ENCODE peak calls at places on chromosome 16, in ten cellular contexts. G is AG10803, J is fibroblast of pulmonary artery, P is brain microvascular endothelial cell, M is small intestine, H is NAMALWA, W is NCI-H2029, Q is HT-29, I is upper lobe of right lung, A is transverse colon. X is an unnamed sample.
A peak's percentile ranks its signal among the peaks of the same experiment; 100 is the strongest.

GRCh38 chr16:67940436-67941089 is 3.4 kb downstream of the LCAT start:
- DNase-seq in G (no peak), J (no peak), P (no peak), M (no peak), H (no peak), W (no peak), Q (no peak), I (no peak), A (no peak), X (no peak)

GRCh38 chr16:4244881-4245280 is 3.0 kb upstream of the SRL start:
- DNase-seq in G (no peak), J (no peak), P (no peak), M (no peak), H (no peak), W (no peak), Q (no peak), I (no peak), A (no peak), X (no peak)

GRCh38 chr16:65409505-65409904 is 287.6 kb upstream of the CDH11 start:
- DNase-seq in G (peak; percentile 16), J (no peak), P (no peak), M (no peak), H (no peak), W (no peak), Q (no peak), I (no peak), A (no peak), X (no peak)

GRCh38 chr16:88792668-88793587 is 7.9 kb upstream of the PIEZO1 start:
- DNase-seq in G (no peak), J (no peak), P (no peak), M (no peak), H (no peak), W (no peak), Q (no peak), I (no peak), A (no peak), X (no peak)

GRCh38 chr16:84281077-84281476 is 13.6 kb upstream of the WFDC1 start:
- DNase-seq in G (peak; percentile 15), J (peak; percentile 34), P (peak; percentile 13), M (no peak), H (peak; percentile 67), W (no peak), Q (peak; percentile 13), I (no peak), A (no peak), X (no peak)

GRCh38 chr16:89257281-89257731 is 39.8 kb downstream of the ZNF778 start:
- DNase-seq in G (no peak), J (no peak), P (no peak), M (peak; percentile 29), H (no peak), W (no peak), Q (no peak), I (no peak), A (no peak), X (no peak)

GRCh38 chr16:68084504-68085258 is 489 bp upstream of the NFATC3 start:
- DNase-seq in G (peak; percentile 69), J (peak; percentile 61), P (peak; percentile 39), M (peak; percentile 94), H (peak; percentile 94), W (peak; percentile 26), Q (peak; percentile 85), I (peak; percentile 96), A (peak; percentile 92), X (peak; percentile 79)

GRCh38 chr16:88533945-88534641 is 36.1 kb upstream of the ZC3H18 start:
- DNase-seq in G (peak; percentile 54), J (peak; percentile 58), P (peak; percentile 29), M (no peak), H (peak; percentile 74), W (peak; percentile 29), Q (peak; percentile 69), I (peak; percentile 91), A (peak; percentile 84), X (no peak)

GRCh38 chr16:53024045-53024444 is 28.7 kb downstream of the CHD9NB start:
- DNase-seq in G (no peak), J (no peak), P (no peak), M (no peak), H (no peak), W (no peak), Q (no peak), I (no peak), A (no peak), X (no peak)

GRCh38 chr16:12024429-12024828 is 47.9 kb downstream of the SNX29 start:
- DNase-seq in G (no peak), J (no peak), P (peak; percentile 10), M (no peak), H (no peak), W (no peak), Q (no peak), I (no peak), A (no peak), X (no peak)

GRCh38 chr16:49890876-49891275 is 35.0 kb upstream of the ZNF423 start:
- DNase-seq in G (no peak), J (peak; percentile 9), P (no peak), M (peak; percentile 63), H (peak; percentile 40), W (no peak), Q (peak; percentile 13), I (no peak), A (peak; percentile 72), X (no peak)

GRCh38 chr16:47574091-47575054 is 113.2 kb downstream of the PHKB start:
- DNase-seq in G (peak; percentile 45), J (peak; percentile 50), P (peak; percentile 46), M (no peak), H (peak; percentile 33), W (peak; percentile 11), Q (no peak), I (no peak), A (no peak), X (no peak)

GRCh38 chr16:53290520-53290919 is 143.8 kb upstream of the RBL2 start:
- DNase-seq in G (no peak), J (no peak), P (no peak), M (no peak), H (no peak), W (no peak), Q (no peak), I (no peak), A (no peak), X (no peak)

GRCh38 chr16:15399317-15399716 is 3.8 kb downstream of the MPV17L start:
- DNase-seq in G (no peak), J (no peak), P (no peak), M (no peak), H (no peak), W (no peak), Q (no peak), I (no peak), A (no peak), X (no peak)

GRCh38 chr16:54425681-54426549 is 139.3 kb upstream of the IRX3 start:
- DNase-seq in G (no peak), J (no peak), P (no peak), M (no peak), H (no peak), W (no peak), Q (no peak), I (no peak), A (no peak), X (no peak)

GRCh38 chr16:69132424-69133252 is at the start of the genes CHTF8 and UTP4:
- DNase-seq in G (peak; percentile 73), J (peak; percentile 80), P (peak; percentile 68), M (peak; percentile 83), H (peak; percentile 88), W (peak; percentile 53), Q (peak; percentile 75), I (peak; percentile 95), A (peak; percentile 88), X (no peak)

GRCh38 chr16:87032554-87032953 is 284.6 kb downstream of the C16orf95 start:
- DNase-seq in G (no peak), J (no peak), P (no peak), M (no peak), H (no peak), W (no peak), Q (no peak), I (peak; percentile 26), A (no peak), X (no peak)

GRCh38 chr16:89805136-89805905 is 11.1 kb downstream of the FANCA start:
- DNase-seq in G (peak; percentile 94), J (peak; percentile 21), P (no peak), M (no peak), H (no peak), W (no peak), Q (no peak), I (no peak), A (no peak), X (no peak)

GRCh38 chr16:627458-628239 is 3.1 kb upstream of the WFIKKN1 start:
- DNase-seq in G (no peak), J (no peak), P (no peak), M (no peak), H (no peak), W (peak; percentile 92), Q (peak; percentile 85), I (peak; percentile 91), A (no peak), X (no peak)

GRCh38 chr16:66473654-66474519 is 46.8 kb downstream of the BEAN1 start:
- DNase-seq in G (no peak), J (no peak), P (no peak), M (no peak), H (no peak), W (peak; percentile 59), Q (no peak), I (no peak), A (no peak), X (no peak)

GRCh38 chr16:11168386-11169065 is 87.5 kb downstream of the SOCS1 start:
- DNase-seq in G (peak; percentile 50), J (no peak), P (no peak), M (no peak), H (no peak), W (no peak), Q (no peak), I (no peak), A (no peak), X (no peak)

X was measured in pulmonary artery endothelial cell.